ENCODE peak calls at places on chromosomes 4 and X, in six cellular contexts. Q is cardiac muscle cell, N is AG04449, Z is ovary, O is right atrium auricular region, S is astrocyte of the spinal cord. P is an unnamed sample.

GRCh38 chr4:144450526-144450925 is 195.4 kb upstream of the HHIP start:
- DNase-seq in S (no peak), Q (no peak), O (no peak), Z (no peak), N (no peak), P (no peak)

GRCh38 chr4:40909363-40909876 is 159.7 kb downstream of the NSUN7 start:
- DNase-seq in O (no peak), Q (peak), Z (no peak), N (peak), S (peak), P (no peak)

GRCh38 chrX:97074400-97074799 is 190.7 kb downstream of the RPA4 start:
- DNase-seq in Z (no peak), O (no peak), N (peak), S (peak), Q (no peak), P (no peak)

GRCh38 chr4:77010841-77011354 is 61.3 kb downstream of the SEPTIN11 start:
- DNase-seq in O (no peak), Z (no peak), Q (peak), N (no peak), S (peak), P (no peak)

GRCh38 chr4:110654254-110654635 is 31.4 kb upstream of the PITX2 start:
- DNase-seq in Q (peak), Z (no peak), O (no peak), S (no peak), N (peak), P (no peak)

GRCh38 chr4:2484993-2485392 is 16.1 kb downstream of the RNF4 start:
- DNase-seq in N (no peak), Z (peak), Q (peak), S (no peak), O (peak), P (peak)

GRCh38 chr4:17613761-17614415 is 553 bp upstream of the MED28 start:
- DNase-seq in S (no peak), Q (peak), O (no peak), N (no peak), Z (no peak), P (peak)

GRCh38 chr4:87278335-87278794 is 44.3 kb downstream of the HSD17B13 start:
- DNase-seq in Q (no peak), O (no peak), Z (no peak), N (no peak), S (no peak), P (no peak)

GRCh38 chrX:134537179-134537945 is 77.4 kb downstream of the HPRT1 start:
- DNase-seq in S (peak), Q (peak), Z (no peak), O (no peak), N (no peak), P (no peak)

GRCh38 chrX:108582151-108582550 is 142.5 kb downstream of the COL4A5 start:
- DNase-seq in N (no peak), Z (no peak), O (no peak), S (no peak), Q (no peak), P (no peak)

GRCh38 chr4:128543726-128544125 is 256.1 kb upstream of the PGRMC2 start:
- DNase-seq in Z (no peak), S (no peak), N (no peak), Q (no peak), O (no peak), P (peak)

GRCh38 chr4:76035799-76036389 is at the start of gene CXCL11:
- DNase-seq in O (no peak), Q (no peak), S (no peak), Z (no peak), N (no peak), P (no peak)

GRCh38 chr4:8199594-8200301 is 658 bp downstream of the SH3TC1 start:
- DNase-seq in O (no peak), N (no peak), Q (no peak), S (no peak), Z (no peak), P (peak)

GRCh38 chr4:183618681-183619080 is 40.3 kb downstream of the RWDD4 start:
- DNase-seq in O (no peak), Q (no peak), N (no peak), Z (no peak), S (no peak), P (no peak)

GRCh38 chr4:54837576-54838140 is 179.9 kb downstream of the KIT start:
- DNase-seq in S (no peak), N (no peak), Q (no peak), O (no peak), Z (no peak), P (no peak)

GRCh38 chrX:22424141-22424915 is 151.6 kb downstream of the CBLL2 start:
- DNase-seq in S (no peak), Q (no peak), N (no peak), O (no peak), Z (no peak), P (no peak)

GRCh38 chr4:182339246-182339645 is 96.0 kb downstream of the TENM3 start:
- DNase-seq in S (no peak), N (no peak), Z (no peak), Q (no peak), O (no peak), P (no peak)

GRCh38 chrX:131316260-131316659 is 27.2 kb upstream of the IGSF1 start:
- DNase-seq in Q (no peak), O (no peak), S (no peak), Z (no peak), N (no peak), P (no peak)

GRCh38 chr4:72567821-72568620 is 1.0 kb downstream of the ADAMTS3 start:
- DNase-seq in O (peak), Q (peak), N (no peak), S (peak), Z (peak), P (peak)
- TF ChIP-seq CTCF in O (peak), Q (peak), N (peak), S (peak), Z (peak), P (peak)

DNA sequence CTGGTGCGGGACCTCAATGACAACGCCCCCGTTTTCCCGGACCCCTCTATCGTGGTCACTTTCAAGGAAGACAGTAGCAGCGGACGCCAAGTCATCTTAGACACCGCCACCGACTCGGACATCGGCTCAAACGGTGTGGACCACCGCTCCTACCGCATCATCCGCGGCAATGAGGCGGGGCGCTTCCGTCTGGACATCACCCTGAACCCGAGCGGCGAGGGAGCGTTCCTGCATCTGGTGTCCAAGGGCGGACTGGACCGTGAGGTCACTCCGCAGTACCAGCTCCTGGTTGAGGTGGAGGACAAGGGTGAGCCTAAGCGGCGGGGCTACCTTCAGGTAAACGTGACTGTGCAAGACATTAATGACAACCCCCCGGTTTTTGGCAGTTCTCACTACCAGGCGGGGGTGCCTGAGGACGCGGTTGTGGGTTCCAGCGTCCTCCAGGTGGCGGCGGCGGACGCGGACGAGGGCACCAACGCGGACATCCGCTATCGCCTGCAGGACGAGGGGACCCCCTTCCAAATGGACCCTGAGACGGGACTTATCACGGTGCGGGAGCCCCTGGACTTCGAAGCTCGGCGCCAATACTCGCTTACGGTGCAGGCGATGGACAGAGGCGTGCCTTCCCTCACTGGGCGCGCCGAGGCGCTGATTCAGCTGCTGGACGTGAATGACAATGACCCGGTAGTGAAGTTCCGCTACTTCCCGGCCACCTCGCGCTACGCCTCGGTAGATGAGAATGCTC is 2.2 kb downstream of the FAT4 start:
- DNase-seq in N (no peak), O (peak), S (peak), Z (peak), Q (peak), P (peak)
- TF ChIP-seq CTCF in N (peak), O (peak), S (peak), Z (no peak), Q (peak), P (no peak)

GRCh38 chrX:129510331-129510730 is 13.0 kb downstream of the SMARCA1 start:
- DNase-seq in S (no peak), O (no peak), Q (no peak), N (no peak), Z (no peak), P (peak)
- TF ChIP-seq CTCF in S (no peak), O (no peak), Q (no peak), N (no peak), Z (no peak), P (no peak)

GRCh38 chrX:57119416-57119815 is 1.9 kb downstream of the SPIN2B start:
- DNase-seq in S (no peak), Q (no peak), N (no peak), O (no peak), Z (no peak), P (no peak)

GRCh38 chrX:57121162-57121741 is at the start of gene SPIN2B:
- DNase-seq in N (peak), O (peak), S (peak), Q (peak), Z (peak), P (peak)
- TF ChIP-seq CTCF in N (no peak), O (peak), S (no peak), Q (no peak), Z (no peak), P (no peak)

DNA sequence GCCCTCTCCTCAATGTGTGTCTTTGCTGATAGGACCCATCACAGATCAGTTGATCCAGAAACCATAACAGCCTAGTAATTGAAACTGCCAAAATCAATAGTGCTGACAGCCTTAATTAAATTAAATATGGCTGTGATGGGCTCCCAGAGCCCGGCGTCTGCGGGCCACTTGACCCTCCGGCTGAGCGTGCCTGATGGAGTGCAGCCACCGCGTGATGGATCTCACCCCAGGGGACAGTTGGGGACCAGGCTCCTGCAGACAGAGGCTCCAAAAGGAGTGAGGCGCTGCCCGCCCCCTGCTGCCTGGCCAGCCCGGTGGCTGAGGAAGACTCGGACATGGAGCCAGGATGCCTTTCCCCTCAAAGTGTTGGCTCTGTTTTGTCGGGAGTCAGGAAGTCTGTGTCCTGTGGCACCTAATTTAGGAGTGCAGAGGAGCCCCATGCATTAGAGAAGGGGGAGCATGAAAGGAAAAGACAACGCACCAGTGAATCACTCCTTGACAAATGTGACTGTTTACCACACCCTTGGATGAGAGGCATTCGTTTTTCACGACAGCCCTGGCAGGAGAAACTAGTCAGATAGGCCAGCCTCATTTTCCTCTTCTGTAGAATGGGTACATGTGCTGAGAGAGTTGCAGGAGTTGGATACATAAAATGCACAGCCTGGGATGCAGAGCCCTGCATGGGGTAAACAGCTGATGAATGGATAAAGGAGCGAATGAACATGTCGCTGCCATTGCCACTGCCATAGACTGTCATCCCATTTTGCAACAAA is 40.8 kb upstream of the MSX1 start:
- DNase-seq in Q (no peak), N (no peak), O (no peak), S (no peak), Z (no peak), P (no peak)
- TF ChIP-seq CTCF in Q (no peak), N (no peak), O (no peak), S (no peak), Z (no peak), P (no peak)

GRCh38 chrX:65017464-65017863 is 41.2 kb upstream of the ZC4H2 start:
- DNase-seq in O (no peak), Q (no peak), Z (no peak), N (no peak), S (no peak), P (no peak)

GRCh38 chrX:65009459-65009858 is 33.2 kb upstream of the ZC4H2 start:
- DNase-seq in O (no peak), S (no peak), Z (no peak), Q (no peak), N (no peak), P (no peak)

GRCh38 chrX:65014230-65014629 is 38.0 kb upstream of the ZC4H2 start:
- DNase-seq in Z (no peak), S (no peak), Q (no peak), N (no peak), O (no peak), P (no peak)
- TF ChIP-seq CTCF in Z (no peak), S (no peak), Q (no peak), N (no peak), O (no peak), P (no peak)

GRCh38 chr4:58225460-58225859 is 1115.3 kb upstream of the IGFBP7 start:
- DNase-seq in Z (no peak), S (no peak), O (no peak), Q (no peak), N (no peak), P (no peak)
- TF ChIP-seq CTCF in Z (no peak), S (no peak), O (no peak), Q (no peak), N (no peak), P (no peak)

GRCh38 chr4:7003176-7003878 is 39.8 kb upstream of the TADA2B start:
- DNase-seq in Q (no peak), N (no peak), O (no peak), S (no peak), Z (no peak), P (no peak)
- TF ChIP-seq CTCF in Q (no peak), N (no peak), O (no peak), S (no peak), Z (no peak), P (no peak)